ENCODE peak calls at places on chromosomes 3 and 15, in six cellular contexts. V, A, T, I, J and D are unnamed samples.

GRCh38 chr15:68609618-68610017 is 30.8 kb downstream of the CORO2B start:
- DNase-seq in J (no peak), V (no peak), A (no peak), I (no peak), T (no peak), D (no peak)

GRCh38 chr3:188164248-188164687 is 10.3 kb downstream of the LPP start:
- DNase-seq in V (no peak), J (no peak), T (peak; percentile 11), I (no peak), A (no peak), D (no peak)

GRCh38 chr3:195352895-195353488 is 82.0 kb upstream of the XXYLT1 start:
- DNase-seq in V (no peak), J (no peak), I (no peak), A (no peak), T (no peak), D (peak; percentile 72)

GRCh38 chr3:13770390-13771169 is 109.3 kb downstream of the WNT7A start:
- DNase-seq in J (no peak), I (no peak), A (no peak), T (no peak), V (no peak), D (no peak)

GRCh38 chr3:185126201-185126600 is 26.7 kb downstream of the C3orf70 start:
- DNase-seq in V (no peak), T (no peak), A (no peak), J (no peak), I (no peak), D (no peak)

GRCh38 chr3:69214241-69214640 is 91.8 kb upstream of the LMOD3 start:
- DNase-seq in V (no peak), A (no peak), J (no peak), T (no peak), I (no peak), D (no peak)

GRCh38 chr15:28984421-28985375 is 98.9 kb downstream of the APBA2 start:
- DNase-seq in I (no peak), A (peak; percentile 39), J (no peak), V (peak; percentile 63), T (no peak), D (peak; percentile 79)

GRCh38 chr3:178823556-178824229 is 247.9 kb downstream of the ZMAT3 start:
- DNase-seq in A (no peak), T (no peak), I (no peak), V (no peak), J (peak; percentile 28), D (no peak)

GRCh38 chr15:78171864-78172472 is 22.8 kb downstream of the IDH3A start:
- DNase-seq in V (no peak), J (no peak), I (no peak), T (no peak), A (no peak), D (no peak)

GRCh38 chr3:67015702-67016500 is 17.8 kb downstream of the KBTBD8 start:
- DNase-seq in V (no peak), A (no peak), J (no peak), I (no peak), T (no peak), D (no peak)

GRCh38 chr3:197519801-197520211 is 36.0 kb downstream of the BDH1 start:
- DNase-seq in T (no peak), J (no peak), V (no peak), I (no peak), A (no peak), D (no peak)

GRCh38 chr3:30688776-30689175 is 82.4 kb downstream of the TGFBR2 start:
- DNase-seq in J (no peak), A (no peak), I (no peak), V (no peak), T (no peak), D (no peak)

GRCh38 chr3:177039875-177040274 is 157.4 kb downstream of the TBL1XR1 start:
- DNase-seq in I (no peak), A (no peak), J (no peak), T (no peak), V (no peak), D (no peak)

GRCh38 chr3:133474251-133474801 is 74.5 kb downstream of the BFSP2 start:
- DNase-seq in I (no peak), A (no peak), J (peak; percentile 58), V (no peak), T (no peak), D (no peak)

GRCh38 chr15:51286816-51287215 is 51.6 kb downstream of the CYP19A1 start:
- DNase-seq in A (no peak), J (peak; percentile 41), T (no peak), I (no peak), V (no peak), D (no peak)

GRCh38 chr15:32824777-32825176 is 107.0 kb downstream of the GREM1 start:
- DNase-seq in I (no peak), T (no peak), V (no peak), J (no peak), A (no peak), D (peak; percentile 95)